ENCODE peak calls at places on chromosomes 3 and 15, in seven cellular contexts. X, Q, B, Z, M, C and H are unnamed samples.

GRCh38 chr3:66567066-66567465 is 66.2 kb upstream of the LRIG1 start:
- DNase-seq in B (peak; percentile 19), C (no peak), Z (no peak), M (peak; percentile 47), X (no peak), Q (no peak), H (no peak)

GRCh38 chr3:100869787-100870186 is 123.4 kb downstream of the ABI3BP start:
- DNase-seq in X (no peak), C (no peak), Q (no peak), Z (no peak), M (peak; percentile 64), B (peak; percentile 83), H (no peak)

GRCh38 chr15:100968043-100968966 is 49.1 kb downstream of the LRRK1 start:
- DNase-seq in B (peak; percentile 69), X (no peak), Z (no peak), C (no peak), Q (no peak), M (peak; percentile 50), H (peak; percentile 6)

GRCh38 chr3:61861410-61861809 is 300.0 kb downstream of the PTPRG start:
- DNase-seq in M (no peak), B (no peak), X (no peak), C (no peak), Z (no peak), Q (no peak), H (no peak)

GRCh38 chr3:136671921-136672320 is 80.3 kb downstream of the STAG1 start:
- DNase-seq in M (peak; percentile 6), X (no peak), C (no peak), B (peak; percentile 20), Z (no peak), Q (no peak), H (no peak)

GRCh38 chr15:78162038-78162437 is 12.9 kb downstream of the IDH3A start:
- DNase-seq in C (no peak), X (no peak), Q (peak; percentile 23), Z (no peak), M (no peak), B (no peak), H (no peak)

GRCh38 chr3:195847061-195847950 is 35.6 kb upstream of the MUC4 start:
- DNase-seq in Z (peak; percentile 39), Q (no peak), C (peak; percentile 45), X (no peak), B (peak; percentile 50), M (peak; percentile 47), H (no peak)

GRCh38 chr3:193914602-193915001 is 221.3 kb upstream of the HES1 start:
- DNase-seq in B (no peak), C (no peak), X (no peak), Q (no peak), Z (no peak), M (no peak), H (no peak)

GRCh38 chr3:48503406-48504050 is 446 bp downstream of the SHISA5 start:
- DNase-seq in C (peak; percentile 34), X (no peak), B (peak; percentile 51), Q (no peak), M (peak; percentile 41), Z (peak; percentile 54), H (no peak)

GRCh38 chr15:85800460-85801123 is 5.9 kb upstream of the KLHL25 start:
- DNase-seq in X (no peak), Z (peak; percentile 91), B (peak; percentile 39), M (peak; percentile 53), C (peak; percentile 84), Q (no peak), H (peak; percentile 95)

DNA sequence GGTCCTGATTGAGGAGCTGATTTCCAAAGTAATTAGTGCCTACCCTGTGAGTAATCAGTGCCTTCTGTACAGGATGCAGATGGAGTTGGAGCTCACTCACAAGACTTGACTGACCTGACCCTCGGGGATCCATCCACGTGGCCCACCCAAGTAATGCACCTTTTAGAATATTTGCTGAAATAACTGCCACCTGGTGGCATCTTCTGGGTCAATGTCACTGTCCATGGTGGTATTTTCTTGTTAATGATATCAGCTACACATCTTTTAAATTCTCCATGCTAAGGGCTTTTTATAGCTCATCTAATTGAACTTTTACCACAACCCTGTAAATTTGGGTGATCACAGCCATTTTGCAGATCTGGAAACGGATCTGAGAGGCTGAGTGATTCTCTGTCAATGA is 74.3 kb upstream of the ANKRD34C start:
- DNase-seq in M (no peak), B (no peak), X (no peak), C (no peak), Q (no peak), Z (no peak), H (no peak)
- TF ChIP-seq CTCF in M (no peak), B (no peak), X (peak; percentile 12), C (no peak), Q (no peak), Z (no peak), H (peak; percentile 29)

GRCh38 chr15:70569139-70569717 is 194.1 kb downstream of the UACA start:
- DNase-seq in B (peak; percentile 74), Z (peak; percentile 43), M (peak; percentile 60), X (no peak), Q (no peak), C (no peak), H (no peak)
- TF ChIP-seq CTCF in B (peak; percentile 64), Z (peak; percentile 34), M (peak; percentile 53), X (no peak), Q (no peak), C (no peak), H (peak; percentile 51)

GRCh38 chr15:59751552-59752413 is 62.7 kb upstream of the BNIP2 start:
- DNase-seq in B (peak; percentile 9), Z (no peak), M (no peak), C (no peak), Q (no peak), X (no peak), H (peak; percentile 31)
- TF ChIP-seq CTCF in B (peak; percentile 14), Z (no peak), M (no peak), C (no peak), Q (peak; percentile 95), X (no peak), H (peak; percentile 80)

GRCh38 chr3:125582707-125583106 is 12.6 kb downstream of the OSBPL11 start:
- DNase-seq in M (no peak), B (peak; percentile 33), X (peak; percentile 24), C (no peak), Q (no peak), Z (no peak), H (no peak)
- TF ChIP-seq CTCF in M (no peak), B (peak; percentile 4), X (peak; percentile 39), C (no peak), Q (no peak), Z (no peak), H (peak; percentile 54)

GRCh38 chr3:81352867-81353266 is 408.6 kb downstream of the GBE1 start:
- DNase-seq in Q (no peak), M (no peak), X (no peak), B (peak; percentile 67), C (no peak), Z (no peak), H (peak; percentile 34)
- TF ChIP-seq CTCF in Q (no peak), M (no peak), X (no peak), B (peak; percentile 27), C (no peak), Z (no peak), H (peak; percentile 41)

GRCh38 chr15:53512029-53512428 is 247.4 kb downstream of the WDR72 start:
- DNase-seq in Z (no peak), B (no peak), Q (no peak), M (no peak), X (no peak), C (no peak), H (no peak)
- TF ChIP-seq CTCF in Z (no peak), B (no peak), Q (no peak), M (no peak), X (no peak), C (no peak), H (peak; percentile 37)

GRCh38 chr3:160719710-160720109 is 36.3 kb upstream of the PPM1L start:
- DNase-seq in C (no peak), Q (no peak), B (no peak), Z (no peak), M (no peak), X (no peak), H (no peak)

GRCh38 chr3:160722331-160722730 is 33.7 kb upstream of the PPM1L start:
- DNase-seq in Z (no peak), M (no peak), X (no peak), Q (no peak), C (no peak), B (no peak), H (no peak)

GRCh38 chr3:160725326-160725725 is 30.7 kb upstream of the PPM1L start:
- DNase-seq in X (no peak), B (no peak), C (no peak), Z (no peak), Q (no peak), M (no peak), H (no peak)

GRCh38 chr3:160720123-160720746 is 35.8 kb upstream of the PPM1L start:
- DNase-seq in X (peak; percentile 15), M (no peak), Z (no peak), C (no peak), Q (no peak), B (no peak), H (no peak)
- TF ChIP-seq CTCF in X (no peak), M (no peak), Z (no peak), C (peak; percentile 17), Q (no peak), B (peak; percentile 17), H (no peak)